ENCODE peak calls at places on chromosome 14, in five cellular contexts. Q, E, B, T and L are unnamed samples.

GRCh38 chr14:75277000-75277795 is 1.4 kb upstream of the FOS start:
- DNase-seq in T (no peak), E (peak; percentile 18), B (peak; percentile 85), Q (peak; percentile 98), L (peak; percentile 85)

GRCh38 chr14:32637582-32637981 is 301.1 kb upstream of the NPAS3 start:
- DNase-seq in B (no peak), E (no peak), T (no peak), Q (no peak), L (no peak)

GRCh38 chr14:97267509-97267908 is 470.3 kb downstream of the VRK1 start:
- DNase-seq in T (no peak), E (no peak), B (peak; percentile 33), Q (no peak), L (no peak)

GRCh38 chr14:96108061-96108795 is 69.1 kb downstream of the C14orf132 start:
- DNase-seq in Q (no peak), E (no peak), T (no peak), B (no peak), L (no peak)

GRCh38 chr14:53538316-53538851 is 385.3 kb upstream of the DDHD1 start:
- DNase-seq in E (no peak), Q (peak; percentile 69), B (no peak), T (no peak), L (no peak)

GRCh38 chr14:56812364-56813103 is 2.3 kb upstream of the OTX2 start:
- DNase-seq in Q (no peak), B (no peak), T (no peak), E (no peak), L (no peak)

GRCh38 chr14:31228533-31228932 is 20.9 kb upstream of the HECTD1 start:
- DNase-seq in Q (no peak), E (no peak), T (no peak), B (no peak), L (peak; percentile 34)

GRCh38 chr14:51139221-51139681 is 44.3 kb upstream of the TRIM9 start:
- DNase-seq in T (no peak), E (peak; percentile 81), B (no peak), Q (no peak), L (peak; percentile 64)

GRCh38 chr14:84028205-84028604 is 1501.7 kb upstream of the FLRT2 start:
- DNase-seq in Q (no peak), E (no peak), B (no peak), T (no peak), L (no peak)

GRCh38 chr14:98259881-98260280 is 1012.1 kb downstream of the BCL11B start:
- DNase-seq in Q (no peak), B (no peak), E (no peak), T (no peak), L (no peak)

GRCh38 chr14:98069712-98070133 is 1202.3 kb downstream of the BCL11B start:
- DNase-seq in Q (no peak), B (peak; percentile 68), E (no peak), T (no peak), L (no peak)